ENCODE peak calls at places on chromosomes 6 and 20, in four cellular contexts. One of them, this sample, is unnamed.

GRCh38 chr6:138430361-138431145 is 26.5 kb downstream of the HEBP2 start:
- DNase-seq in HCT116: no peak
- DNase-seq in PC-3: no peak
- DNase-seq in MM.1S: no peak
- DNase-seq in this sample: no peak

GRCh38 chr20:60648556-60648955 is 603.5 kb upstream of the CDH4 start:
- DNase-seq in HCT116: no peak
- DNase-seq in PC-3: no peak
- DNase-seq in MM.1S: no peak
- DNase-seq in this sample: no peak

GRCh38 chr20:50313223-50313820 is 122.7 kb downstream of the CEBPB start:
- DNase-seq in HCT116: no peak
- DNase-seq in PC-3: peak; percentile 75
- DNase-seq in MM.1S: no peak
- DNase-seq in this sample: peak; percentile 61

GRCh38 chr6:163709693-163710092 is 295.2 kb downstream of the QKI start:
- DNase-seq in HCT116: no peak
- DNase-seq in PC-3: no peak
- DNase-seq in MM.1S: no peak
- DNase-seq in this sample: no peak

GRCh38 chr20:51934301-51935002 is 132.1 kb upstream of the SALL4 start:
- DNase-seq in HCT116: no peak
- DNase-seq in PC-3: peak; percentile 82
- DNase-seq in MM.1S: no peak
- DNase-seq in this sample: peak; percentile 6

GRCh38 chr6:11890849-11891248 is 112.2 kb upstream of the ADTRP start:
- DNase-seq in HCT116: no peak
- DNase-seq in PC-3: peak; percentile 22
- DNase-seq in MM.1S: no peak
- DNase-seq in this sample: peak; percentile 6

GRCh38 chr6:130513770-130514169 is 148.0 kb downstream of the TMEM200A start:
- DNase-seq in HCT116: no peak
- DNase-seq in PC-3: peak; percentile 73
- DNase-seq in MM.1S: peak; percentile 92
- DNase-seq in this sample: peak; percentile 44

GRCh38 chr6:159929819-159930218 is 39.0 kb downstream of the MAS1 start:
- DNase-seq in HCT116: no peak
- DNase-seq in PC-3: no peak
- DNase-seq in MM.1S: no peak
- DNase-seq in this sample: no peak

GRCh38 chr6:149094934-149095341 is 222.6 kb upstream of the TAB2 start:
- DNase-seq in HCT116: no peak
- DNase-seq in PC-3: no peak
- DNase-seq in MM.1S: no peak
- DNase-seq in this sample: peak; percentile 45

GRCh38 chr6:53348436-53349208 is at the start of gene ELOVL5:
- DNase-seq in HCT116: peak; percentile 94
- DNase-seq in PC-3: peak; percentile 91
- DNase-seq in MM.1S: peak; percentile 93
- DNase-seq in this sample: peak; percentile 99
- TF ChIP-seq EZH2 in HCT116: no peak
- TF ChIP-seq EZH2 in PC-3: no peak
- TF ChIP-seq EZH2 in MM.1S: no peak
- TF ChIP-seq EZH2 in this sample: no peak

GRCh38 chr6:154157082-154157481 is 118.0 kb downstream of the OPRM1 start:
- DNase-seq in HCT116: no peak
- DNase-seq in PC-3: no peak
- DNase-seq in MM.1S: peak; percentile 57
- DNase-seq in this sample: no peak

GRCh38 chr6:154154389-154154967 is 115.4 kb downstream of the OPRM1 start:
- DNase-seq in HCT116: peak; percentile 62
- DNase-seq in PC-3: peak; percentile 71
- DNase-seq in MM.1S: peak; percentile 43
- DNase-seq in this sample: peak; percentile 77

GRCh38 chr6:154159126-154159525 is 120.1 kb downstream of the OPRM1 start:
- DNase-seq in HCT116: no peak
- DNase-seq in PC-3: no peak
- DNase-seq in MM.1S: no peak
- DNase-seq in this sample: no peak

GRCh38 chr6:154157706-154158105 is 118.7 kb downstream of the OPRM1 start:
- DNase-seq in HCT116: no peak
- DNase-seq in PC-3: no peak
- DNase-seq in MM.1S: no peak
- DNase-seq in this sample: no peak

GRCh38 chr6:154156135-154156948 is 117.3 kb downstream of the OPRM1 start:
- DNase-seq in HCT116: peak; percentile 52
- DNase-seq in PC-3: peak; percentile 33
- DNase-seq in MM.1S: peak; percentile 49
- DNase-seq in this sample: peak; percentile 53
- H3K9ac ChIP-seq in HCT116: no peak overlapping the region
- H3K9ac ChIP-seq in PC-3: no peak overlapping the region
- H3K9ac ChIP-seq in MM.1S: no peak overlapping the region
- H3K9ac ChIP-seq in this sample: no peak overlapping the region

GRCh38 chr20:3275966-3276365 is 37.0 kb upstream of the SLC4A11 start:
- DNase-seq in HCT116: no peak
- DNase-seq in PC-3: no peak
- DNase-seq in MM.1S: no peak
- DNase-seq in this sample: peak; percentile 11

GRCh38 chr20:3276400-3277015 is 37.5 kb upstream of the SLC4A11 start:
- DNase-seq in HCT116: peak; percentile 35
- DNase-seq in PC-3: peak; percentile 65
- DNase-seq in MM.1S: peak; percentile 25
- DNase-seq in this sample: peak; percentile 37

GRCh38 chr20:3273371-3273770 is 34.4 kb upstream of the SLC4A11 start:
- DNase-seq in HCT116: no peak
- DNase-seq in PC-3: no peak
- DNase-seq in MM.1S: no peak
- DNase-seq in this sample: no peak

GRCh38 chr20:3277686-3278465 is 38.9 kb upstream of the SLC4A11 start:
- DNase-seq in HCT116: no peak
- DNase-seq in PC-3: no peak
- DNase-seq in MM.1S: no peak
- DNase-seq in this sample: no peak

DNA sequence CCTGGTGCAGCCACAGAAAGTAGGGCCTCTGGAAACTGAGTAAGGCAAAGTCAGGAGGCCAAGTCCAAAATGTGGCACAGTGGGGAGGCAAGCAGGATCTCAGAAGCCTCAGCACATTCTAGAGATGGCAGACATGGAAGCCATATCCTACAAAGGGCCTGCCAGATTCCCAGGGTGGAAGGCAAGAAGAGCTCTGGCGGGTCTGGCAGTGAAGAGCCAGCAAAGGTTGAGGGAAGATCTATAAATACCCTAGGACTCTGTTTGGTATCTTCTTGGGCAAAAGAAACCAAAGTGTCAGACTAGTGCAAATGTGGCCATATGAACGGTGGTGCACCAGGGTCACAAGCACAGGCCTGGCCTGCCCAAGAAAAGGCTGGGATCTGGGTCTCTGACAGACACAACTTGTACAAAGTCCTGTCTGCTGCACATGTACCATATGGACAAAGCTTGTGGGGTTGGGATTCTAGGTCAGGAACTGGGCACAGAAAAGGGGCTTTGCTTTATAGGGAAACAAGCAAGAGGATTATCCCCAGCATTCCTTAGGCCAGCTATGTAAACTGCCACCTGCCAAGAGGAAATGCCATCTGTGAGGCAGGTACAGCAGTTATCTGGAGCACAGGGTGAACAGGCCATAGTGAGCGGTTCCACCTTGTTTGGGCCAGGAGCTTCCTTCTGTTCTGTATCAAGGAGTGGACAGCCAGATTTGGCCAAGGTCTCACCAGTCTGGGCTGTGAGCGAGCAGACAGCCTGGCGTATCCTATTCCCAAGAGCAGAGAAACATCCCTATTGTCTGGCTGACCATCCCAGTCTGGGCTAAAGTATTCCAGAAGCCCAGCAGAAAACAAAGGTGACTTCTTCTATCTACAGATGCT is 36.3 kb upstream of the SLC4A11 start:
- DNase-seq in HCT116: no peak
- DNase-seq in PC-3: no peak
- DNase-seq in MM.1S: peak; percentile 1
- DNase-seq in this sample: no peak
- H3K9me2 ChIP-seq in HCT116: no peaks in the 10 kb centered on the region
- H3K9me2 ChIP-seq in PC-3: no peaks in the 10 kb centered on the region
- H3K9me2 ChIP-seq in MM.1S: no peaks in the 10 kb centered on the region
- H3K9me2 ChIP-seq in this sample: no peaks in the 10 kb centered on the region

DNA sequence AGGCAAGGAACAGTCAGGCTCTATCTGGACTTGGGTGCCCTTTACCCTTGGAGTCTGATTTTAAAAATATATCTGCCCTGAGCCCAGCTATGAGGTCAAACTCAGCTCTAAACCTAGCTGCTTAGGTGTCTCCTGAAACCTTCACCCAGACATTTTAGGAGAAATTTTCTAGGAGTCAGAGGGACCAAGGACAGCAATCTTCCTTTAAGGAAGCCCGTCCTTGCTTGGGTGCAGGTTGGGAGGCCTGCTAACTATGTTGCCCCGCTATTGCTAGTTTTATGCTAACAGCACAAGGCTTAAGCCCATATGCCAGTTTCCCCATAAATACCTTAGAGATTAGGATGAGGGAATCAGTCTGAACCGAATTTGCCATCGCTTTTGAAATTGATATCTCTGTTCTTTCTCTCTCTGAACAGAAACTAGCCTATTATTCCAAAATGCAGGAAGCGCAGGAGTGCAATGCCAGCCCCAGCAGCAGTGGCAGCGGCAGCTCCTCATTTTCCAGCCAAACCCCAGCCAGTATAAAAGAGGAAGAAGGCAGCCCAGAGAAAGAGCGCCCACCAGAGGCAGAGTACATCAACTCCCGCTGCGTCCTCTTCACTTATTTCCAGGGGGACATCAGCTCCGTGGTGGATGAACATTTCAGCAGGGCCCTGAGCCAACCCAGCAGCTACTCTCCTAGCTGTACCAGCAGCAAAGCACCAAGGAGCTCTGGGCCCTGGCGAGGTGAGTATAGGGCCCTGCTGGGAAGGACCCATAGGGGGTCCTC is 2.6 kb downstream of the VGLL2 start:
- DNase-seq in HCT116: no peak
- DNase-seq in PC-3: no peak
- DNase-seq in MM.1S: no peak
- DNase-seq in this sample: no peak
- TF ChIP-seq EZH2 in HCT116: no peak
- TF ChIP-seq EZH2 in PC-3: no peak
- TF ChIP-seq EZH2 in MM.1S: no peak
- TF ChIP-seq EZH2 in this sample: no peak

GRCh38 chr6:153138930-153139329 is 7.8 kb upstream of the RGS17 start:
- DNase-seq in HCT116: no peak
- DNase-seq in PC-3: no peak
- DNase-seq in MM.1S: no peak
- DNase-seq in this sample: no peak
- H3K9ac ChIP-seq in HCT116: no peak overlapping the region
- H3K9ac ChIP-seq in PC-3: no peak overlapping the region
- H3K9ac ChIP-seq in MM.1S: no peak overlapping the region
- H3K9ac ChIP-seq in this sample: no peak overlapping the region

DNA sequence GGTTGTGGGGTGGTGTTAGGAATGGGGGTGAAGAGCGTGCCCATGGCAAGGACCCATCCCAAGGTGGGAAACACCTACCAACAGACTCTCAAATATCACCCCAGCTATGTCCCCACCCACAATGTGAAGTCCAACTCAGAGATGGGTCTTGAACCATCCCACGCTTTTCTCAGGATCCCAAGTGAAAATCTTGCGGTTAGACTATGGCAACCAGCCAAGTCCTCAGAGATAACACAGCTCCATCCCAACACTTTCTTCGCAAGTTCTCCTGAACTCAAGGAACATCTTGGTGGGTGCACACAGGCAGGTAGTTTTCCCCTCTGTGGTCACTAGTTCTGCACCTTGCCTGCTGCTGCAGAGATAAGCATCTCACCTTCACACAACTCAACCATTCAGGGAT is 116.0 kb downstream of the CDC5L start:
- DNase-seq in HCT116: no peak
- DNase-seq in PC-3: no peak
- DNase-seq in MM.1S: no peak
- DNase-seq in this sample: no peak
- H3K9me2 ChIP-seq in HCT116: no peaks in the 10 kb centered on the region
- H3K9me2 ChIP-seq in PC-3: peaks cover 4% of the 10 kb centered on the region
- H3K9me2 ChIP-seq in MM.1S: no peaks in the 10 kb centered on the region
- H3K9me2 ChIP-seq in this sample: no peaks in the 10 kb centered on the region

GRCh38 chr6:127121637-127121960 is 3.1 kb downstream of the RSPO3 start:
- DNase-seq in HCT116: no peak
- DNase-seq in PC-3: no peak
- DNase-seq in MM.1S: no peak
- DNase-seq in this sample: no peak

GRCh38 chr6:127120787-127121636 is 2.5 kb downstream of the RSPO3 start:
- DNase-seq in HCT116: peak; percentile 63
- DNase-seq in PC-3: peak; percentile 64
- DNase-seq in MM.1S: peak; percentile 70
- DNase-seq in this sample: peak; percentile 91

GRCh38 chr6:127118505-127119360 is at the start of gene RSPO3:
- DNase-seq in HCT116: no peak
- DNase-seq in PC-3: no peak
- DNase-seq in MM.1S: peak; percentile 46
- DNase-seq in this sample: peak; percentile 71

GRCh38 chr6:127119361-127120108 is 1.1 kb downstream of the RSPO3 start:
- DNase-seq in HCT116: no peak
- DNase-seq in PC-3: no peak
- DNase-seq in MM.1S: peak; percentile 21
- DNase-seq in this sample: peak; percentile 69

GRCh38 chr6:127120109-127120786 is 1.8 kb downstream of the RSPO3 start:
- DNase-seq in HCT116: no peak
- DNase-seq in PC-3: no peak
- DNase-seq in MM.1S: no peak
- DNase-seq in this sample: no peak
- TF ChIP-seq EZH2 in HCT116: no peak
- TF ChIP-seq EZH2 in PC-3: no peak
- TF ChIP-seq EZH2 in MM.1S: no peak
- TF ChIP-seq EZH2 in this sample: no peak

GRCh38 chr6:2110504-2110903 is 134.9 kb downstream of the GMDS start:
- DNase-seq in HCT116: no peak
- DNase-seq in PC-3: no peak
- DNase-seq in MM.1S: no peak
- DNase-seq in this sample: no peak
- H3K9ac ChIP-seq in HCT116: no peak overlapping the region
- H3K9ac ChIP-seq in PC-3: no peak overlapping the region
- H3K9ac ChIP-seq in MM.1S: no peak overlapping the region
- H3K9ac ChIP-seq in this sample: no peak overlapping the region

GRCh38 chr20:45128066-45128465 is 3.8 kb upstream of the WFDC12 start:
- DNase-seq in HCT116: no peak
- DNase-seq in PC-3: peak; percentile 77
- DNase-seq in MM.1S: no peak
- DNase-seq in this sample: peak; percentile 47
- H3K9me2 ChIP-seq in HCT116: no peaks in the 10 kb centered on the region
- H3K9me2 ChIP-seq in PC-3: no peaks in the 10 kb centered on the region
- H3K9me2 ChIP-seq in MM.1S: no peaks in the 10 kb centered on the region
- H3K9me2 ChIP-seq in this sample: no peaks in the 10 kb centered on the region